ENCODE peak calls at places on chromosomes 16 and 17, in seven cellular contexts. S is pancreas, Q is spleen, V is cardiac muscle cell, X is astrocyte, N is OCI-LY7, Z is heart left ventricle. B is an unnamed sample.

GRCh38 chr16:29770250-29770929 is 7.7 kb upstream of the ZG16 start:
- DNase-seq in V (no peak), S (no peak), Q (no peak), N (no peak), Z (no peak), X (no peak), B (peak; percentile 42)

GRCh38 chr17:59652119-59652518 is 32.4 kb downstream of the CLTC start:
- DNase-seq in N (no peak), X (peak; percentile 74), Z (no peak), S (no peak), V (peak; percentile 28), Q (no peak), B (no peak)

GRCh38 chr17:82095777-82096708 is 2.0 kb downstream of the FASN start:
- DNase-seq in V (no peak), Z (no peak), X (no peak), N (no peak), Q (no peak), S (peak; percentile 46), B (no peak)

GRCh38 chr16:9297437-9298113 is 206.1 kb downstream of the HAPSTR1 start:
- DNase-seq in Z (peak; percentile 16), S (peak; percentile 38), Q (no peak), X (no peak), V (no peak), N (peak; percentile 12), B (no peak)

GRCh38 chr16:565420-566330 is 1.1 kb upstream of the NHLRC4 start:
- DNase-seq in Q (no peak), X (no peak), Z (no peak), S (no peak), N (no peak), V (peak; percentile 48), B (no peak)

GRCh38 chr17:69287168-69287567 is 39.8 kb downstream of the ABCA5 start:
- DNase-seq in V (no peak), N (no peak), Q (no peak), S (no peak), Z (no peak), X (peak; percentile 6), B (peak; percentile 50)

GRCh38 chr17:72976971-72977767 is 115.3 kb downstream of the SLC39A11 start:
- DNase-seq in Q (no peak), N (no peak), S (peak; percentile 47), X (peak; percentile 89), V (peak; percentile 95), Z (peak; percentile 57), B (no peak)

GRCh38 chr16:47990676-47991075 is 165.1 kb downstream of the ABCC12 start:
- DNase-seq in X (no peak), Q (no peak), N (no peak), Z (no peak), V (no peak), S (no peak), B (no peak)

GRCh38 chr17:79677646-79678045 is 53.1 kb upstream of the ENPP7 start:
- DNase-seq in Q (no peak), X (no peak), N (no peak), V (no peak), Z (no peak), S (no peak), B (no peak)

GRCh38 chr16:6122401-6122800 is 1024.8 kb upstream of the EEF2KMT start:
- DNase-seq in N (no peak), V (no peak), Z (no peak), Q (no peak), S (no peak), X (no peak), B (no peak)

GRCh38 chr16:69839240-69839688 is 77.1 kb downstream of the WWP2 start:
- DNase-seq in Z (no peak), S (no peak), X (no peak), N (no peak), Q (no peak), V (no peak), B (no peak)

GRCh38 chr17:4721203-4722135 is 9.8 kb upstream of the MED11 start:
- DNase-seq in V (peak; percentile 62), Z (no peak), Q (peak; percentile 77), S (peak; percentile 84), X (peak; percentile 44), N (no peak), B (no peak)

GRCh38 chr16:30113711-30114333 is 485 bp upstream of the GDPD3 start:
- DNase-seq in V (no peak), S (no peak), N (no peak), X (no peak), Z (no peak), Q (no peak), B (no peak)

GRCh38 chr17:17672453-17673368 is 8.5 kb upstream of the RAI1 start:
- DNase-seq in X (no peak), Z (no peak), V (no peak), Q (no peak), S (no peak), N (peak; percentile 66), B (no peak)

GRCh38 chr17:17624776-17625175 is 33.3 kb upstream of the PEMT start:
- DNase-seq in N (no peak), Z (no peak), X (no peak), S (no peak), Q (no peak), V (no peak), B (no peak)

GRCh38 chr16:85733155-85733838 is 17.6 kb downstream of the C16orf74 start:
- DNase-seq in Q (no peak), V (peak; percentile 48), X (no peak), Z (no peak), S (no peak), N (no peak), B (no peak)
- H3K4me1 ChIP-seq in Q (peaks cover 80% of the 10 kb centered on the region), V (no peaks in the 10 kb centered on the region), X (peaks cover 8% of the 10 kb centered on the region), Z (no peaks in the 10 kb centered on the region), S (peaks cover 9% of the 10 kb centered on the region), N (peaks cover 36% of the 10 kb centered on the region), B (no peaks in the 10 kb centered on the region)

GRCh38 chr17:14211778-14212177 is 24.9 kb downstream of the CDRT15 start:
- DNase-seq in Z (peak; percentile 25), V (no peak), X (no peak), Q (peak; percentile 87), S (peak; percentile 27), N (no peak), B (no peak)
- TF ChIP-seq CTCF in Z (peak; percentile 42), V (peak; percentile 56), X (no peak), Q (no peak), S (no peak), N (peak; percentile 38), B (peak; percentile 42)

GRCh38 chr17:7562208-7562605 is 488 bp downstream of the SENP3 start:
- DNase-seq in V (no peak), N (no peak), Q (no peak), X (no peak), Z (no peak), S (no peak), B (no peak)
- H3K4me1 ChIP-seq in V (peaks cover 20% of the 10 kb centered on the region), N (peaks cover 47% of the 10 kb centered on the region), Q (peaks cover 78% of the 10 kb centered on the region), X (peaks cover 25% of the 10 kb centered on the region), Z (peaks cover 51% of the 10 kb centered on the region), S (peaks cover 25% of the 10 kb centered on the region), B (peaks cover 4% of the 10 kb centered on the region)

DNA sequence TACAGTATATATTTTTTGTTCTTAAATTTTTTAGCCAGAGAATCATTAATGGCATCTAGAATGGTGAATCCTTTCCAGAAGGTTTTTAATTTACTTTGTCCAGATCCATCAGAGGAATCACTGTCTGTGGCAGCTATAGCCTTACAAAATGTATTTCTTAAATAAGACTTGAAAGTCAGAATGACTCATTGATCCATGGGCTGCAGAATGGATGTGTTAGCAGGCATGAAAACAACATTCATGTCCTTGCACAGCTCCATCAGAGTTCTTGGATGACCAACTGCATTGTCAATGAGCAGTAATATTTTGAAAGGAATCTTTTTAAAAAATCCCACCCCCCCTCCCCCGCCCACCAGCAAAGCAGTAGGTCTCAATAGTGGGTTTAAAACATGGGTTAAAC is 51.4 kb downstream of the CACNG1 start:
- DNase-seq in N (no peak), X (peak; percentile 52), Z (no peak), S (no peak), V (peak; percentile 35), Q (no peak), B (peak; percentile 26)
- TF ChIP-seq CTCF in N (no peak), X (no peak), Z (no peak), S (no peak), V (no peak), Q (no peak), B (no peak)

DNA sequence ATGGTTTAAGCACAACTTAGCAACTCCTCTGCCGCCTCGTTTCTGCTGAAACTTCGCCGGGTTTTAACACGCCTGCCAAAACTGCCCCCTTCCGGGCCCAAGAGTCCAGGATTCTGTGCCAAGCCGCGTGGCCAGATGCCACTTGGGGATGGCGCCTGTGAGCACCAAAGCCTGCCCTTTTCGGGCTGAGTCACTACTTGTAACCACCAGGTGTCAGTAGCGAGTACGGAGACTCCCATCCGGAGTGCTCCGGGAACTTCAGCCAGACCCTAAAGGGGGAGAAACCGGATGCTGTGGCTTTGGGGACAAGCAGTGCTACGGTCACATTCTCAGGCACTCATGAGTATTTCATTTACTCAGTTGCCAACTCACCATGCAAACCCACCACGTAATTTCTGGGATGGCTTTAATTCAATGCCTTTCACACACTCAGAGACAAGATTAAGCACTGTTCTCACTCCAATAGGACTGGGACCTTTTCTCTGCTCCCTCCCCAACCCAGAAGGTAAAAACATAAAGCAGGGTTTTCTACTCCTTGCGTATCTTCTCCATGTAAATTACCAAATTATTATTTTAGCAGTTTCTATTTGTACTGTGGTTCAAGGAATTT is 7.7 kb downstream of the PMP22 start:
- DNase-seq in N (peak; percentile 57), Q (peak; percentile 86), X (peak; percentile 55), Z (peak; percentile 85), S (peak; percentile 78), V (peak; percentile 86), B (peak; percentile 47)
- H3K4me1 ChIP-seq in N (no peaks in the 10 kb centered on the region), Q (peaks cover 64% of the 10 kb centered on the region), X (peaks cover 32% of the 10 kb centered on the region), Z (peaks cover 56% of the 10 kb centered on the region), S (peaks cover 5% of the 10 kb centered on the region), V (peaks cover 12% of the 10 kb centered on the region), B (peaks cover 14% of the 10 kb centered on the region)

B was measured in foreskin keratinocyte.